ENCODE peak calls at places on chromosomes 3 and 15, in nine cellular contexts. One of them, this sample, is unnamed.

GRCh38 chr15:60255390-60255789 is 142.4 kb downstream of the ANXA2 start:
- DNase-seq in fibroblast of pulmonary artery: no peak
- DNase-seq in pancreas: no peak
- DNase-seq in uterus: no peak
- DNase-seq in mucosa of descending colon: no peak
- DNase-seq in CD4-positive, alpha-beta T cell: no peak
- DNase-seq in WTC11: no peak
- DNase-seq in esophagus squamous epithelium: no peak
- DNase-seq in left ventricle myocardium inferior: no peak
- DNase-seq in this sample: no peak

GRCh38 chr3:124772081-124772831 is 42.0 kb downstream of the UMPS start:
- DNase-seq in fibroblast of pulmonary artery: peak; percentile 74
- DNase-seq in pancreas: no peak
- DNase-seq in uterus: peak; percentile 65
- DNase-seq in mucosa of descending colon: no peak
- DNase-seq in CD4-positive, alpha-beta T cell: no peak
- DNase-seq in WTC11: no peak
- DNase-seq in esophagus squamous epithelium: no peak
- DNase-seq in left ventricle myocardium inferior: no peak
- DNase-seq in this sample: no peak

GRCh38 chr3:197525706-197526105 is 30.1 kb downstream of the BDH1 start:
- DNase-seq in fibroblast of pulmonary artery: peak; percentile 33
- DNase-seq in pancreas: peak; percentile 22
- DNase-seq in uterus: no peak
- DNase-seq in mucosa of descending colon: no peak
- DNase-seq in CD4-positive, alpha-beta T cell: no peak
- DNase-seq in WTC11: no peak
- DNase-seq in esophagus squamous epithelium: no peak
- DNase-seq in left ventricle myocardium inferior: no peak
- DNase-seq in this sample: no peak

GRCh38 chr3:147919496-147919895 is 510.3 kb downstream of the ZIC1 start:
- DNase-seq in fibroblast of pulmonary artery: no peak
- DNase-seq in pancreas: no peak
- DNase-seq in uterus: no peak
- DNase-seq in mucosa of descending colon: no peak
- DNase-seq in CD4-positive, alpha-beta T cell: no peak
- DNase-seq in WTC11: no peak
- DNase-seq in esophagus squamous epithelium: no peak
- DNase-seq in left ventricle myocardium inferior: no peak
- DNase-seq in this sample: no peak

GRCh38 chr3:128236667-128237066 is 83.4 kb downstream of the EEFSEC start:
- DNase-seq in fibroblast of pulmonary artery: no peak
- DNase-seq in pancreas: no peak
- DNase-seq in uterus: no peak
- DNase-seq in mucosa of descending colon: no peak
- DNase-seq in CD4-positive, alpha-beta T cell: no peak
- DNase-seq in WTC11: no peak
- DNase-seq in esophagus squamous epithelium: no peak
- DNase-seq in left ventricle myocardium inferior: no peak
- DNase-seq in this sample: no peak

GRCh38 chr3:19934098-19934566 is at the start of gene EFHB:
- DNase-seq in fibroblast of pulmonary artery: peak; percentile 38
- DNase-seq in pancreas: peak; percentile 66
- DNase-seq in uterus: no peak
- DNase-seq in mucosa of descending colon: peak; percentile 55
- DNase-seq in CD4-positive, alpha-beta T cell: no peak
- DNase-seq in WTC11: peak; percentile 82
- DNase-seq in esophagus squamous epithelium: no peak
- DNase-seq in left ventricle myocardium inferior: peak; percentile 26
- DNase-seq in this sample: peak; percentile 70

GRCh38 chr3:99753268-99753975 is 64.2 kb upstream of the CMSS1 start:
- DNase-seq in fibroblast of pulmonary artery: peak; percentile 93
- DNase-seq in pancreas: no peak
- DNase-seq in uterus: peak; percentile 20
- DNase-seq in mucosa of descending colon: no peak
- DNase-seq in CD4-positive, alpha-beta T cell: no peak
- DNase-seq in WTC11: peak; percentile 25
- DNase-seq in esophagus squamous epithelium: no peak
- DNase-seq in left ventricle myocardium inferior: no peak
- DNase-seq in this sample: no peak

GRCh38 chr15:56781666-56782065 is 48.4 kb upstream of the ZNF280D start:
- DNase-seq in fibroblast of pulmonary artery: no peak
- DNase-seq in pancreas: no peak
- DNase-seq in uterus: no peak
- DNase-seq in mucosa of descending colon: no peak
- DNase-seq in CD4-positive, alpha-beta T cell: no peak
- DNase-seq in WTC11: no peak
- DNase-seq in esophagus squamous epithelium: no peak
- DNase-seq in left ventricle myocardium inferior: no peak
- DNase-seq in this sample: no peak

GRCh38 chr15:64749167-64749566 is 26.2 kb downstream of the RBPMS2 start:
- DNase-seq in fibroblast of pulmonary artery: peak; percentile 25
- DNase-seq in pancreas: no peak
- DNase-seq in uterus: peak; percentile 71
- DNase-seq in mucosa of descending colon: no peak
- DNase-seq in CD4-positive, alpha-beta T cell: no peak
- DNase-seq in WTC11: no peak
- DNase-seq in esophagus squamous epithelium: no peak
- DNase-seq in left ventricle myocardium inferior: no peak
- DNase-seq in this sample: no peak

GRCh38 chr3:24318668-24319287 is 175.9 kb downstream of the THRB start:
- DNase-seq in fibroblast of pulmonary artery: peak; percentile 52
- DNase-seq in pancreas: no peak
- DNase-seq in uterus: no peak
- DNase-seq in mucosa of descending colon: no peak
- DNase-seq in CD4-positive, alpha-beta T cell: no peak
- DNase-seq in WTC11: no peak
- DNase-seq in esophagus squamous epithelium: no peak
- DNase-seq in left ventricle myocardium inferior: no peak
- DNase-seq in this sample: no peak

GRCh38 chr3:169659858-169660614 is 3.5 kb downstream of the MECOM start:
- DNase-seq in fibroblast of pulmonary artery: peak; percentile 9
- DNase-seq in pancreas: peak; percentile 61
- DNase-seq in uterus: no peak
- DNase-seq in mucosa of descending colon: no peak
- DNase-seq in CD4-positive, alpha-beta T cell: no peak
- DNase-seq in WTC11: peak; percentile 39
- DNase-seq in esophagus squamous epithelium: no peak
- DNase-seq in left ventricle myocardium inferior: no peak
- DNase-seq in this sample: no peak

GRCh38 chr3:76570436-76571057 is 469.4 kb upstream of the ROBO2 start:
- DNase-seq in fibroblast of pulmonary artery: peak; percentile 11
- DNase-seq in pancreas: no peak
- DNase-seq in uterus: no peak
- DNase-seq in mucosa of descending colon: no peak
- DNase-seq in CD4-positive, alpha-beta T cell: no peak
- DNase-seq in WTC11: no peak
- DNase-seq in esophagus squamous epithelium: no peak
- DNase-seq in left ventricle myocardium inferior: no peak
- DNase-seq in this sample: no peak

GRCh38 chr3:29338377-29338776 is 57.5 kb downstream of the RBMS3 start:
- DNase-seq in fibroblast of pulmonary artery: no peak
- DNase-seq in pancreas: no peak
- DNase-seq in uterus: no peak
- DNase-seq in mucosa of descending colon: no peak
- DNase-seq in CD4-positive, alpha-beta T cell: no peak
- DNase-seq in WTC11: no peak
- DNase-seq in esophagus squamous epithelium: no peak
- DNase-seq in left ventricle myocardium inferior: no peak
- DNase-seq in this sample: no peak

GRCh38 chr3:113485161-113485609 is 29.8 kb downstream of the SPICE1 start:
- DNase-seq in fibroblast of pulmonary artery: no peak
- DNase-seq in pancreas: no peak
- DNase-seq in uterus: no peak
- DNase-seq in mucosa of descending colon: no peak
- DNase-seq in CD4-positive, alpha-beta T cell: peak; percentile 12
- DNase-seq in WTC11: peak; percentile 16
- DNase-seq in esophagus squamous epithelium: no peak
- DNase-seq in left ventricle myocardium inferior: no peak
- DNase-seq in this sample: no peak

GRCh38 chr3:117145677-117146076 is 436.1 kb downstream of the TUSC7 start:
- DNase-seq in fibroblast of pulmonary artery: no peak
- DNase-seq in pancreas: no peak
- DNase-seq in uterus: no peak
- DNase-seq in mucosa of descending colon: no peak
- DNase-seq in CD4-positive, alpha-beta T cell: no peak
- DNase-seq in WTC11: no peak
- DNase-seq in esophagus squamous epithelium: no peak
- DNase-seq in left ventricle myocardium inferior: no peak
- DNase-seq in this sample: no peak

GRCh38 chr3:48222616-48223513 is at the start of gene CAMP:
- DNase-seq in fibroblast of pulmonary artery: peak; percentile 78
- DNase-seq in pancreas: peak; percentile 74
- DNase-seq in uterus: peak; percentile 25
- DNase-seq in mucosa of descending colon: peak; percentile 75
- DNase-seq in CD4-positive, alpha-beta T cell: no peak
- DNase-seq in WTC11: no peak
- DNase-seq in esophagus squamous epithelium: no peak
- DNase-seq in left ventricle myocardium inferior: peak; percentile 72
- DNase-seq in this sample: no peak

GRCh38 chr3:8869613-8870012 is 93.7 kb downstream of the RAD18 start:
- DNase-seq in fibroblast of pulmonary artery: peak; percentile 87
- DNase-seq in pancreas: no peak
- DNase-seq in uterus: no peak
- DNase-seq in mucosa of descending colon: no peak
- DNase-seq in CD4-positive, alpha-beta T cell: no peak
- DNase-seq in WTC11: no peak
- DNase-seq in esophagus squamous epithelium: no peak
- DNase-seq in left ventricle myocardium inferior: no peak
- DNase-seq in this sample: no peak

DNA sequence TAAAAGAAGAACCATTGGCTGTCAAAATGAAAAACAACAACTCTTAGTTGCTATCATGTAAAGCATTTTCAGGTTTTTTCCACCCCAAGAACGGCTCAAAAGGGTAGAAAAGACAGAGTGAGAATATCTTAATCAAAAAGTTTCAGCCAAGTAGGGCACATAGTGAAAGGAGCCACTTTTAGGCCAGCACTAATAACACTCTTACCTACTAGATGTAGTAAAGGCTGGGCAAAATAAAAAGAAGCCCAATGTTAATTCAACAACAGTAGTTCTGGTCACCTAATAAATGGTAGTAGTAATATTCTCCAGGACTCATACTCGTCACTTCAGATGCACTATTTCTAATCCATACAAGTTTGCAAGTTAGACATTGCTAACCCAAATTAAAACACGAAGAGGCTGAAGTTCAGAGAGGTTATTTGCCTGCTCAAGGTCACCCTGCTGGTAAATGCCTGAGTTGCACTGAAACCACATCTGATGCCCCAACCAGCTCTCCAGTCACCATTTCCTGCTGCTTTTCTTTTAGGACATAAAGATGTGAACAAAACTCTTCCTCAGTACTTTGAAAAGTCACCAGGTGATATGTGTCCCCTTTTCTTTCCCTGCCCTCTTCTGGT is 7.5 kb downstream of the GOLIM4 start:
- DNase-seq in fibroblast of pulmonary artery: no peak
- DNase-seq in pancreas: no peak
- DNase-seq in uterus: no peak
- DNase-seq in mucosa of descending colon: no peak
- DNase-seq in CD4-positive, alpha-beta T cell: no peak
- DNase-seq in WTC11: peak; percentile 37
- DNase-seq in esophagus squamous epithelium: no peak
- DNase-seq in left ventricle myocardium inferior: no peak
- DNase-seq in this sample: peak; percentile 26
- TF ChIP-seq CTCF in fibroblast of pulmonary artery: peak; percentile 39
- TF ChIP-seq CTCF in pancreas: no peak
- TF ChIP-seq CTCF in uterus: no peak
- TF ChIP-seq CTCF in mucosa of descending colon: peak; percentile 24
- TF ChIP-seq CTCF in CD4-positive, alpha-beta T cell: no peak
- TF ChIP-seq CTCF in WTC11: peak; percentile 29
- TF ChIP-seq CTCF in esophagus squamous epithelium: peak; percentile 14
- TF ChIP-seq CTCF in left ventricle myocardium inferior: peak; percentile 33
- TF ChIP-seq CTCF in this sample: peak; percentile 50

GRCh38 chr3:101266566-101266965 is 53.8 kb downstream of the IMPG2 start:
- DNase-seq in fibroblast of pulmonary artery: no peak
- DNase-seq in pancreas: no peak
- DNase-seq in uterus: no peak
- DNase-seq in mucosa of descending colon: no peak
- DNase-seq in CD4-positive, alpha-beta T cell: no peak
- DNase-seq in WTC11: no peak
- DNase-seq in esophagus squamous epithelium: no peak
- DNase-seq in left ventricle myocardium inferior: no peak
- DNase-seq in this sample: no peak
- TF ChIP-seq CTCF in fibroblast of pulmonary artery: no peak
- TF ChIP-seq CTCF in pancreas: no peak
- TF ChIP-seq CTCF in uterus: no peak
- TF ChIP-seq CTCF in mucosa of descending colon: no peak
- TF ChIP-seq CTCF in CD4-positive, alpha-beta T cell: no peak
- TF ChIP-seq CTCF in WTC11: no peak
- TF ChIP-seq CTCF in esophagus squamous epithelium: no peak
- TF ChIP-seq CTCF in left ventricle myocardium inferior: no peak
- TF ChIP-seq CTCF in this sample: no peak

GRCh38 chr3:12558706-12559105 is 1.8 kb downstream of the MKRN2 start:
- DNase-seq in fibroblast of pulmonary artery: no peak
- DNase-seq in pancreas: no peak
- DNase-seq in uterus: no peak
- DNase-seq in mucosa of descending colon: no peak
- DNase-seq in CD4-positive, alpha-beta T cell: no peak
- DNase-seq in WTC11: no peak
- DNase-seq in esophagus squamous epithelium: no peak
- DNase-seq in left ventricle myocardium inferior: no peak
- DNase-seq in this sample: no peak

GRCh38 chr3:12559520-12559919 is 2.6 kb downstream of the MKRN2 start:
- DNase-seq in fibroblast of pulmonary artery: no peak
- DNase-seq in pancreas: no peak
- DNase-seq in uterus: no peak
- DNase-seq in mucosa of descending colon: no peak
- DNase-seq in CD4-positive, alpha-beta T cell: no peak
- DNase-seq in WTC11: no peak
- DNase-seq in esophagus squamous epithelium: no peak
- DNase-seq in left ventricle myocardium inferior: no peak
- DNase-seq in this sample: no peak

GRCh38 chr3:12556723-12557471 is at the start of gene MKRN2:
- DNase-seq in fibroblast of pulmonary artery: peak; percentile 86
- DNase-seq in pancreas: peak; percentile 96
- DNase-seq in uterus: peak; percentile 75
- DNase-seq in mucosa of descending colon: peak; percentile 93
- DNase-seq in CD4-positive, alpha-beta T cell: peak; percentile 77
- DNase-seq in WTC11: peak; percentile 86
- DNase-seq in esophagus squamous epithelium: peak; percentile 22
- DNase-seq in left ventricle myocardium inferior: peak; percentile 88
- DNase-seq in this sample: peak; percentile 91

GRCh38 chr3:12556243-12556722 is 604 bp upstream of the MKRN2 start:
- DNase-seq in fibroblast of pulmonary artery: no peak
- DNase-seq in pancreas: no peak
- DNase-seq in uterus: no peak
- DNase-seq in mucosa of descending colon: no peak
- DNase-seq in CD4-positive, alpha-beta T cell: no peak
- DNase-seq in WTC11: no peak
- DNase-seq in esophagus squamous epithelium: no peak
- DNase-seq in left ventricle myocardium inferior: no peak
- DNase-seq in this sample: no peak

GRCh38 chr3:12557472-12558105 is 702 bp downstream of the MKRN2 start:
- DNase-seq in fibroblast of pulmonary artery: peak; percentile 65
- DNase-seq in pancreas: no peak
- DNase-seq in uterus: no peak
- DNase-seq in mucosa of descending colon: no peak
- DNase-seq in CD4-positive, alpha-beta T cell: no peak
- DNase-seq in WTC11: no peak
- DNase-seq in esophagus squamous epithelium: no peak
- DNase-seq in left ventricle myocardium inferior: no peak
- DNase-seq in this sample: no peak
- TF ChIP-seq CTCF in fibroblast of pulmonary artery: no peak
- TF ChIP-seq CTCF in pancreas: no peak
- TF ChIP-seq CTCF in uterus: no peak
- TF ChIP-seq CTCF in mucosa of descending colon: no peak
- TF ChIP-seq CTCF in CD4-positive, alpha-beta T cell: no peak
- TF ChIP-seq CTCF in WTC11: no peak
- TF ChIP-seq CTCF in esophagus squamous epithelium: no peak
- TF ChIP-seq CTCF in left ventricle myocardium inferior: no peak
- TF ChIP-seq CTCF in this sample: no peak

GRCh38 chr15:78303729-78304486 is 4.5 kb upstream of the SKIC8 start:
- DNase-seq in fibroblast of pulmonary artery: no peak
- DNase-seq in pancreas: no peak
- DNase-seq in uterus: no peak
- DNase-seq in mucosa of descending colon: no peak
- DNase-seq in CD4-positive, alpha-beta T cell: no peak
- DNase-seq in WTC11: no peak
- DNase-seq in esophagus squamous epithelium: no peak
- DNase-seq in left ventricle myocardium inferior: no peak
- DNase-seq in this sample: no peak
- TF ChIP-seq CTCF in fibroblast of pulmonary artery: no peak
- TF ChIP-seq CTCF in pancreas: no peak
- TF ChIP-seq CTCF in uterus: no peak
- TF ChIP-seq CTCF in mucosa of descending colon: no peak
- TF ChIP-seq CTCF in CD4-positive, alpha-beta T cell: no peak
- TF ChIP-seq CTCF in WTC11: no peak
- TF ChIP-seq CTCF in esophagus squamous epithelium: no peak
- TF ChIP-seq CTCF in left ventricle myocardium inferior: no peak
- TF ChIP-seq CTCF in this sample: no peak